ENCODE peak calls at places on chromosomes 4 and X, in four cellular contexts. D is IMR-90, V is cardiac muscle cell, W is neural progenitor cell. X is an unnamed sample. For H3K9me3, the result is how much of the 10 kb centered on the place peaks cover.

GRCh38 chr4:100574607-100575006 is 56.8 kb upstream of the EMCN start:
- DNase-seq in W (no peak), V (no peak), D (no peak), X (no peak)

GRCh38 chrX:16186380-16187007 is 19.2 kb downstream of the MAGEB17 start:
- DNase-seq in D (no peak), V (no peak), W (no peak), X (no peak)

GRCh38 chrX:54178100-54178940 is 4.7 kb downstream of the FAM120C start:
- DNase-seq in W (no peak), V (no peak), D (peak), X (no peak)

GRCh38 chr4:184437988-184438774 is 36.2 kb downstream of the IRF2 start:
- DNase-seq in D (peak), V (no peak), W (no peak), X (no peak)

GRCh38 chr4:28565434-28565833 is 1704.8 kb downstream of the STIM2 start:
- DNase-seq in V (no peak), W (no peak), D (no peak), X (no peak)

GRCh38 chr4:54067163-54067562 is 2.8 kb upstream of the CHIC2 start:
- DNase-seq in V (no peak), W (no peak), D (peak), X (no peak)

GRCh38 chrX:11105080-11105479 is 6.1 kb upstream of the HCCS start:
- DNase-seq in V (no peak), D (peak), W (no peak), X (no peak)

GRCh38 chr4:35754047-35754446 is 490.3 kb downstream of the ARAP2 start:
- DNase-seq in W (no peak), V (no peak), D (no peak), X (no peak)

GRCh38 chrX:41152221-41152620 is 67.0 kb downstream of the USP9X start:
- DNase-seq in V (no peak), W (no peak), D (no peak), X (no peak)

GRCh38 chr4:147768113-147768512 is 36.2 kb downstream of the ARHGAP10 start:
- DNase-seq in D (peak), V (no peak), W (no peak), X (no peak)

GRCh38 chr4:40471923-40472322 is 136.8 kb downstream of the CHRNA9 start:
- DNase-seq in W (no peak), D (peak), V (no peak), X (no peak)

GRCh38 chr4:169268951-169269781 is 1.6 kb downstream of the SH3RF1 start:
- DNase-seq in V (no peak), W (peak), D (peak), X (no peak)

GRCh38 chr4:175789632-175790031 is 22.4 kb downstream of the GPM6A start:
- DNase-seq in D (no peak), W (no peak), V (no peak), X (no peak)

GRCh38 chrX:75074475-75074874 is 81.6 kb downstream of the ABCB7 start:
- DNase-seq in D (no peak), W (no peak), V (no peak), X (no peak)

GRCh38 chrX:129823115-129823514 is 20.6 kb downstream of the ZDHHC9 start:
- DNase-seq in V (peak), D (peak), W (peak), X (no peak)

GRCh38 chr4:100657187-100657586 is 139.4 kb upstream of the EMCN start:
- DNase-seq in D (no peak), W (no peak), V (no peak), X (no peak)

GRCh38 chrX:39705299-39705698 is 392.5 kb downstream of the BCOR start:
- DNase-seq in V (no peak), D (peak), W (no peak), X (peak)

GRCh38 chr4:7721984-7722551 is 217.6 kb downstream of the AFAP1 start:
- DNase-seq in W (no peak), V (no peak), D (no peak), X (no peak)

GRCh38 chr4:78099058-78099457 is 41.9 kb downstream of the FRAS1 start:
- DNase-seq in W (no peak), V (peak), D (no peak), X (no peak)

GRCh38 chr4:86848732-86849617 is at the start of gene SLC10A6:
- DNase-seq in W (no peak), D (no peak), V (no peak), X (no peak)

GRCh38 chr4:67288964-67289363 is 256.3 kb downstream of the CENPC start:
- DNase-seq in V (peak), D (no peak), W (peak), X (no peak)

GRCh38 chr4:34720563-34720962 is 1523.8 kb downstream of the ARAP2 start:
- DNase-seq in D (peak), W (peak), V (peak), X (no peak)

GRCh38 chr4:8534129-8534528 is 46.1 kb upstream of the GPR78 start:
- DNase-seq in V (peak), W (no peak), D (peak), X (peak)

GRCh38 chr4:23166919-23167318 is 474.2 kb downstream of the GBA3 start:
- DNase-seq in W (no peak), V (no peak), D (no peak), X (no peak)

GRCh38 chr4:160299177-160299576 is 1196.3 kb downstream of the RAPGEF2 start:
- DNase-seq in V (no peak), W (no peak), D (no peak), X (no peak)

GRCh38 chr4:29131304-29131703 is 1588.9 kb upstream of the PCDH7 start:
- DNase-seq in W (peak), V (peak), D (peak), X (no peak)

GRCh38 chrX:19678941-19679340 is 163.6 kb upstream of the MAP3K15 start:
- DNase-seq in W (no peak), V (no peak), D (no peak), X (no peak)

GRCh38 chr4:632391-632790 is 7.0 kb downstream of the PDE6B start:
- DNase-seq in V (no peak), D (no peak), W (no peak), X (no peak)

GRCh38 chr4:10716163-10716562 is 31.6 kb upstream of the CLNK start:
- DNase-seq in W (no peak), V (no peak), D (no peak), X (no peak)

GRCh38 chr4:112514079-112514448 is 1.9 kb downstream of the NEUROG2 start:
- DNase-seq in V (no peak), D (no peak), W (peak), X (no peak)

GRCh38 chr4:26302390-26302897 is 18.4 kb upstream of the RBPJ start:
- DNase-seq in D (no peak), V (no peak), W (no peak), X (no peak)

GRCh38 chrX:20313889-20314288 is 47.2 kb upstream of the RPS6KA3 start:
- DNase-seq in W (no peak), D (no peak), V (no peak), X (no peak)

GRCh38 chr4:54898941-54899340 is 226.5 kb downstream of the KDR start:
- DNase-seq in D (peak), W (no peak), V (no peak), X (no peak)

GRCh38 chr4:94457692-94458106 is 6.0 kb downstream of the PDLIM5 start:
- DNase-seq in W (peak), V (peak), D (no peak), X (no peak)

GRCh38 chrX:150527108-150527507 is 41.3 kb upstream of the MTM1 start:
- DNase-seq in D (no peak), W (no peak), V (no peak), X (no peak)

GRCh38 chr4:176539785-176540175 is 220.0 kb downstream of the SPCS3 start:
- DNase-seq in V (no peak), D (peak), W (no peak), X (no peak)

GRCh38 chr4:149719806-149720205 is 95.8 kb downstream of the IQCM start:
- DNase-seq in W (no peak), D (no peak), V (no peak), X (no peak)

GRCh38 chr4:25857403-25857802 is 5.4 kb downstream of the SEL1L3 start:
- DNase-seq in V (no peak), D (no peak), W (no peak), X (no peak)

GRCh38 chr4:92234393-92235176 is 69.2 kb upstream of the GRID2 start:
- DNase-seq in D (peak), V (no peak), W (no peak), X (no peak)

GRCh38 chrX:115889121-115889890 is 281.2 kb upstream of the AGTR2 start:
- DNase-seq in V (no peak), W (no peak), D (no peak), X (no peak)

GRCh38 chrX:115895678-115896329 is 274.7 kb upstream of the AGTR2 start:
- DNase-seq in W (no peak), D (no peak), V (no peak), X (no peak)

GRCh38 chrX:115892787-115893671 is 277.5 kb upstream of the AGTR2 start:
- DNase-seq in V (peak), D (peak), W (peak), X (peak)

GRCh38 chrX:115894087-115894486 is 276.5 kb upstream of the AGTR2 start:
- DNase-seq in W (peak), D (peak), V (no peak), X (peak)

GRCh38 chrX:115892056-115892708 is 278.4 kb upstream of the AGTR2 start:
- DNase-seq in D (no peak), W (no peak), V (no peak), X (peak)
- H3K27ac ChIP-seq in D (no peak), W (no peak), V (no peak), X (no peak)

GRCh38 chr4:172734555-172734954 is 434.1 kb upstream of the GALNT7 start:
- DNase-seq in V (no peak), D (no peak), W (no peak), X (no peak)
- H3K9me3 ChIP-seq in V (under half), D (under half), W (under half), X (under half)

DNA sequence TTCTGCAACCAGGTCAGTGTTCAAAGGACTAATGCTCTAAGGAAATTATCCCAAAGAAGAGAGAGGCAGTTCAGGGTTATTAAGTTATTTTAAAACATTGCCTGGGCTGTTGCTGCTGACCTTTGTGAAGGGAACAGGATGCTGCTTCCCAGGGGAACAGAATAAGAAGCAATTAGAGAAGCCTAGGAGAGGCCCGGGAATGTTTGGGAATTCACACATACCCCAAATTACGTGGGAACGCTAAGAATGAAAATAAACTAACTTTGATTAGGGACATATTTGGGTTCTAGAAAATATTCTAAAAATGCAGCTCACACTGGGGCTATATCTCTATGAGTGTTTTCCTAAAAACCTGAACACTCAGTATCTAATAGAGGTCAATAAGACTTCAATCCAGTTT is 243.1 kb upstream of the FTHL17 start:
- DNase-seq in W (no peak), V (no peak), D (peak), X (no peak)
- H3K4me3 ChIP-seq in W (no peak), V (no peak), D (no peak), X (no peak)

GRCh38 chr4:124321370-124321769 is 391.2 kb downstream of the ANKRD50 start:
- DNase-seq in D (peak), V (peak), W (peak), X (no peak)
- H3K27ac ChIP-seq in D (no peak), V (no peak), W (no peak), X (no peak)

DNA sequence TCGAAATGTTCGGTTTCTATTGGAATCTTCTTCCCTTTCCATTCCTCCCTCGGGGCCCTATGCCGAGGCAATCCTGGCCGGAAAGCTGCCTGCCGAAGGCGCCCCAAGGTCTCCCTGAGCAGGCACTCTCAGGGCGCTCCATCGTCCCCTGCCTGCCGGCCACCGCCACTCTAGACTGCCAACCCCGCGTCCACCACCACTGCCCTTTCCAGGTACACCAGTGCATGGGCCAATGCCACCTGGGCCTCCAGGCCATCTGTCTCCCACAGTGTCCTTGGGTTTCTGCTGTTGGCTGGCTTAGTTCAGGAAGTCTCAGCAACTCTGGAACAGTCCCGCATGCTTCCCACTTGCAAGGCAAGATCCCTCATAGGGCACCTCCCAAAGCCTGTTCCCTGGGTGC is 14.6 kb downstream of the CTAG1A start:
- DNase-seq in V (no peak), W (no peak), D (no peak), X (no peak)
- H3K9me3 ChIP-seq in V (under half), W (under half), D (under half), X (under half)

DNA sequence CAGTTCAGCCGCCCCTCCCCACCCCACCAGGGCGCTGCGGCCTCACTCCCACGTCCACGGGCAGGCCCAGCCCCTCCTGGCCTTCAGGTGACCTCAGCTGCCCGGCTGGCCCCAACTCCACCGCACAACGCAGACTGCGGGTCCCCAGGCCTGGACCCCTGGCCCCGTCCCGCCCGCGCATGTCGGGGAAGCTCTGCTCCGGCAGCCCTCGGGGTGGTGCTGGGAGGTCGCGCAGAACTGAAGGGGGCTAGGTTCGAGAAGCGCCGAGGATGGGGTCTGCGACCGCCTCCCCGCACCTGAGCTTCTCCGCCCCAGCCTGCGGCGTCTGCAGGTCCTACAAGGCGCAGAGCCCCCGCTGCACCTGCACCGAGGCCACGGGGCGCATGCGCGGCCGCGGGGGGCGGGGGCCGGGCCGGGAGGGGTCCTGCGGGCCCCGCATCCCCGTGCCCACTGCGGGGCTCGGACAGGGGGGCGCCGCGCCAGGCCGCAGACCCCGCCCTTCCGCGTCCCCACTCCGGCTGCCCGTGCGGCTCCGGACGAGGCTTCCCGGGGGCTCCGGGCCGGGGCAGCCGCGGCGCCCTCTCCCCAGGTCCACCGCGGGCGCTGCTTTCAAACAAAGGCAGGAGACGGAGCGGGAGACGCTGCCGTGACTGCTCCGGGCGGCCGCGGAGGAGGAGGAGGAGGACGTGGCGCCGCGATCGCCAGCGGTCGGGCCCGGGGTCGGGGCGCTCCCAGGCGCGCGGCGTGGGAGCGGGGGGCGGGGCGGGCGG is 678 bp upstream of the NAT8L start:
- DNase-seq in D (no peak), V (peak), W (peak), X (no peak)
- H3K4me3 ChIP-seq in D (peak), V (peak), W (peak), X (peak)

GRCh38 chrX:14616301-14616700 is 87.0 kb downstream of the GLRA2 start:
- DNase-seq in W (no peak), D (peak), V (no peak), X (no peak)
- H3K27ac ChIP-seq in W (no peak), D (peak), V (no peak), X (no peak)

GRCh38 chr4:37903901-37904300 is 13.0 kb downstream of the TBC1D1 start:
- DNase-seq in W (no peak), D (no peak), V (no peak), X (no peak)

GRCh38 chr4:37904824-37905223 is 13.9 kb downstream of the TBC1D1 start:
- DNase-seq in V (no peak), D (no peak), W (no peak), X (no peak)

GRCh38 chr4:37908488-37909343 is 17.8 kb downstream of the TBC1D1 start:
- DNase-seq in D (peak), W (no peak), V (no peak), X (no peak)

GRCh38 chr4:37902738-37903693 is 12.1 kb downstream of the TBC1D1 start:
- DNase-seq in W (no peak), D (no peak), V (no peak), X (no peak)

GRCh38 chr4:37905526-37906169 is 14.8 kb downstream of the TBC1D1 start:
- DNase-seq in V (no peak), W (no peak), D (no peak), X (no peak)
- H3K9me3 ChIP-seq in V (under half), W (under half), D (under half), X (under half)

GRCh38 chrX:77788050-77788449 is 2.0 kb upstream of the ATRX start:
- DNase-seq in V (no peak), D (peak), W (no peak), X (no peak)
- H3K4me3 ChIP-seq in V (no peak), D (no peak), W (no peak), X (no peak)

X was measured in lung.